ENCODE peak calls at places on chromosomes 2 and 18, in five cellular contexts. M is neuronal stem cell; E is iris pigment epithelial cell; V is stimulated activated CD8-positive, alpha-beta memory T cell treated with anti-CD3 and anti-CD28 coated beads, Interleukin-4, amount 100 ng/mL, for 24 hours; W is endothelial cell. R is an unnamed sample.

GRCh38 chr2:164651361-164651760 is 30.1 kb upstream of the GRB14 start:
- DNase-seq in E (no peak), V (no peak), M (no peak), W (no peak), R (no peak)

GRCh38 chr18:38644875-38645641 is 1079.5 kb upstream of the CELF4 start:
- DNase-seq in E (peak), V (no peak), W (no peak), M (no peak), R (no peak)

GRCh38 chr2:235500761-235501662 is 7.2 kb downstream of the AGAP1 start:
- DNase-seq in W (no peak), M (no peak), E (peak), V (no peak), R (no peak)

GRCh38 chr2:125885340-125885739 is 770.6 kb upstream of the GYPC start:
- DNase-seq in E (no peak), W (no peak), V (no peak), M (no peak), R (no peak)

GRCh38 chr18:61706516-61706915 is 186.3 kb downstream of the RNF152 start:
- DNase-seq in W (no peak), M (no peak), V (no peak), E (no peak), R (no peak)

GRCh38 chr2:145068509-145068908 is 548.6 kb upstream of the ZEB2 start:
- DNase-seq in M (no peak), E (peak), W (no peak), V (no peak), R (no peak)

GRCh38 chr2:142734770-142735169 is 142.7 kb upstream of the KYNU start:
- DNase-seq in V (no peak), M (no peak), W (no peak), E (peak), R (no peak)

GRCh38 chr2:64617631-64618151 is 36.0 kb downstream of the SERTAD2 start:
- DNase-seq in V (no peak), W (no peak), E (no peak), M (peak), R (no peak)

GRCh38 chr18:56168049-56168781 is 470.2 kb downstream of the TXNL1 start:
- DNase-seq in W (no peak), V (no peak), M (no peak), E (peak), R (no peak)

GRCh38 chr18:22268641-22269128 is 99.3 kb downstream of the GATA6 start:
- DNase-seq in V (no peak), W (no peak), M (no peak), E (no peak), R (no peak)

GRCh38 chr2:105886029-105886454 is 141.3 kb downstream of the NCK2 start:
- DNase-seq in E (peak), V (no peak), M (no peak), W (no peak), R (no peak)

GRCh38 chr2:160289803-160290202 is 89.7 kb upstream of the ITGB6 start:
- DNase-seq in W (no peak), M (no peak), E (peak), V (no peak), R (no peak)

GRCh38 chr2:37205689-37206341 is 9.5 kb downstream of the CEBPZOS start:
- DNase-seq in V (no peak), M (no peak), E (no peak), W (no peak), R (no peak)

GRCh38 chr2:106863387-106863786 is 22.6 kb downstream of the ST6GAL2 start:
- DNase-seq in M (no peak), E (no peak), W (no peak), V (no peak), R (no peak)

GRCh38 chr2:239252433-239253200 is 148.2 kb downstream of the HDAC4 start:
- DNase-seq in M (no peak), E (no peak), V (no peak), W (no peak), R (no peak)

GRCh38 chr2:44952143-44952805 is 10.8 kb downstream of the SIX3 start:
- DNase-seq in M (peak), V (no peak), W (peak), E (peak), R (peak)

R was measured in nephron progenitor cell.